ENCODE peak calls at places on chromosomes 16 and 17, in seven cellular contexts. X, N, M, S, Q, U and F are unnamed samples.

GRCh38 chr16:83273504-83274173 is 534.1 kb upstream of the HSBP1 start:
- DNase-seq in U (no peak), X (no peak), S (no peak), N (no peak), M (no peak), Q (no peak), F (no peak)

GRCh38 chr17:55743103-55743679 is 7.7 kb upstream of the PCTP start:
- DNase-seq in U (peak; percentile 15), Q (no peak), S (no peak), M (no peak), X (peak; percentile 71), N (no peak), F (no peak)

GRCh38 chr17:12301551-12301950 is 280.9 kb downstream of the MAP2K4 start:
- DNase-seq in M (no peak), S (no peak), U (no peak), N (no peak), Q (no peak), X (no peak), F (no peak)

GRCh38 chr17:17868637-17869522 is 32.1 kb upstream of the SREBF1 start:
- DNase-seq in S (peak; percentile 75), X (no peak), M (no peak), U (no peak), Q (no peak), N (no peak), F (no peak)

GRCh38 chr16:81602377-81602776 is 157.8 kb downstream of the CMIP start:
- DNase-seq in N (no peak), M (no peak), X (peak; percentile 27), Q (no peak), S (no peak), U (no peak), F (no peak)

GRCh38 chr17:2996938-2997670 is 66.3 kb downstream of the OR1D5 start:
- DNase-seq in N (no peak), S (no peak), U (no peak), M (no peak), Q (no peak), X (peak; percentile 19), F (no peak)

GRCh38 chr16:2775765-2776499 is 1.1 kb downstream of the ELOB start:
- DNase-seq in S (no peak), N (no peak), U (no peak), X (peak; percentile 33), Q (no peak), M (no peak), F (no peak)

GRCh38 chr17:27888945-27889344 is 4.2 kb downstream of the LYRM9 start:
- DNase-seq in N (no peak), S (peak; percentile 95), M (no peak), X (no peak), U (no peak), Q (no peak), F (no peak)

GRCh38 chr17:43860077-43860725 is 13.2 kb downstream of the CD300LG start:
- DNase-seq in S (no peak), X (peak; percentile 28), N (no peak), M (no peak), U (no peak), Q (no peak), F (no peak)

GRCh38 chr17:55265434-55266021 is 768 bp downstream of the HLF start:
- DNase-seq in X (peak; percentile 59), M (no peak), N (no peak), U (no peak), S (no peak), Q (peak; percentile 35), F (peak; percentile 41)

GRCh38 chr16:10601444-10602401 is 21.3 kb upstream of the EMP2 start:
- DNase-seq in S (no peak), U (peak; percentile 27), Q (no peak), X (peak; percentile 81), M (no peak), N (no peak), F (no peak)

GRCh38 chr17:43755389-43755875 is 3.2 kb downstream of the SOST start:
- DNase-seq in Q (peak; percentile 65), N (no peak), X (no peak), U (peak; percentile 16), S (peak; percentile 95), M (no peak), F (peak; percentile 51)

GRCh38 chr17:50177476-50177875 is 11.7 kb downstream of the SGCA start:
- DNase-seq in M (no peak), X (no peak), N (no peak), S (no peak), Q (no peak), U (no peak), F (no peak)

GRCh38 chr17:58387834-58388233 is 29.5 kb downstream of the RNF43 start:
- DNase-seq in M (no peak), Q (no peak), U (no peak), S (no peak), X (peak; percentile 50), N (no peak), F (no peak)

GRCh38 chr16:21565816-21566669 is 33.3 kb upstream of the METTL9 start:
- DNase-seq in M (peak; percentile 39), U (peak; percentile 28), Q (no peak), N (no peak), X (no peak), S (no peak), F (no peak)

GRCh38 chr17:30161601-30162000 is 45.0 kb downstream of the NSRP1 start:
- DNase-seq in M (no peak), N (no peak), Q (no peak), X (no peak), U (no peak), S (no peak), F (no peak)

DNA sequence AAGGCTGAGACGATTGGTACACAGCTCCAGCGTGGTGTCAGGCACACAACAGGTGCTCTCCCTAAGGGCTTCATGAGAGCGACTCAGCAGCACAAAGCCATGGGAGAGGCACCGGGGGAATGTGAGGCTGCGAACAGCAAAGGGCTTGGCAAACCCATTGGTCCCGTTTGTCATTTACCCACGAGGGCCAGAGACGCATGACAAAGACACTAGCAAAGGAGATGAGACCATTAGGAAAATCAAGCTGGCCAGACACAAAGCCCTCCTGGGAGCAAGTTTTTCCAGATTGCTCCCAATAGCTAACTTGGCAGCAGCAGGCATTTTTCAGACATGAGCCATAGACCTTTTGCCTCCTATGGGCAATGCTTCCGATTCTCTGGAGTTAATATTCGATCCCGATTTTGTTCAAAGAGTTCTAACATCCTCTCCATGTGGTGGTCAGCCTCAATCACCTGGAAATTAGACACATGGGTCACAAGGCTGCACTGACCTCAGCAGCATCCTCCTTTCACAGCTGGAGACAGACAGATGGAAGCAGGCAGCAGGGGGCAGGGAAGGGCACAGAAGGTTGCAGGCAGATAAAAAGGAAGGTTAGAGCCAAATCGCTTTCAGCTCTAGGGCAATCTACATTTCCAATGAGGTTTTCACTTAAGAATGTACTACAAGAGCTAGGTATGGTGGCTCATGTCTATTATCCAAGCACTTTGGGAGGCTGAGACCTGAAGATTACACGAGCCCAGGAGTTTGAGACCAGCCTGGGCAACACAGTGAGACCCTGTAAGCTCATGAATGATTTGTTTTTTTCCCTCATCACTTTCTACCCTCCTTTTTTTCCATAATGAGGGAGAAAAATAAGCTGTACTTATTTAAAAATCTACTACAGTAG is 38.1 kb downstream of the TK2 start:
- DNase-seq in X (peak; percentile 33), S (peak; percentile 85), M (no peak), U (no peak), N (no peak), Q (peak; percentile 69), F (no peak)
- TF ChIP-seq CTCF in X (no peak), S (peak; percentile 43), M (no peak), U (no peak), N (no peak), Q (no peak), F (no peak)

GRCh38 chr16:52578007-52578828 is 31.3 kb upstream of the TOX3 start:
- DNase-seq in Q (no peak), S (no peak), N (no peak), X (no peak), M (no peak), U (no peak), F (no peak)

GRCh38 chr16:52578829-52579193 is 31.9 kb upstream of the TOX3 start:
- DNase-seq in S (no peak), Q (no peak), M (no peak), X (no peak), N (no peak), U (no peak), F (no peak)

GRCh38 chr16:52580488-52580887 is 33.5 kb upstream of the TOX3 start:
- DNase-seq in U (no peak), N (no peak), X (no peak), S (no peak), Q (no peak), M (no peak), F (no peak)

GRCh38 chr16:52584354-52584840 is 37.5 kb upstream of the TOX3 start:
- DNase-seq in Q (no peak), M (no peak), U (no peak), N (no peak), S (no peak), X (no peak), F (no peak)

DNA sequence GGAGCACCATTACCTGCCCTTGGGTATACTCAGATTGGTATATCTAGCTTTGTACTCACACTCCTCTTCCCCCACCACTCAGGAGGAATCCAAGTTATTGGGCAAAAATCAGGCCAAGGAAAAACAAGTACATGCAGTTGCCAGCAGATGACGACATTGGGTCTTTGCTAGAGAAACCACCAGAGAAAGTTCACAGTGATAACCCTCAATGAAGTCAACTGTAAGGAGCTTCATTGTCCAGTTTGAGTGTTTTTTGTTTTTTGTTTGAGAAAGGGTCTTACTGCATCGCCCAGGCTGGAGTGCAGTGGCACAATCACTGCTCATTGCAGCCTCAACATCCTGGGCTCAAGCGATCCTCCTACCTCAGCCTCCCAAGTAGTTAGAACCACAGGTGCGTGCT is 34.6 kb upstream of the TOX3 start:
- DNase-seq in Q (no peak), M (no peak), U (no peak), S (peak; percentile 52), N (no peak), X (no peak), F (no peak)
- TF ChIP-seq CTCF in Q (no peak), M (peak; percentile 41), U (peak; percentile 29), S (peak; percentile 70), N (no peak), X (no peak), F (no peak)

DNA sequence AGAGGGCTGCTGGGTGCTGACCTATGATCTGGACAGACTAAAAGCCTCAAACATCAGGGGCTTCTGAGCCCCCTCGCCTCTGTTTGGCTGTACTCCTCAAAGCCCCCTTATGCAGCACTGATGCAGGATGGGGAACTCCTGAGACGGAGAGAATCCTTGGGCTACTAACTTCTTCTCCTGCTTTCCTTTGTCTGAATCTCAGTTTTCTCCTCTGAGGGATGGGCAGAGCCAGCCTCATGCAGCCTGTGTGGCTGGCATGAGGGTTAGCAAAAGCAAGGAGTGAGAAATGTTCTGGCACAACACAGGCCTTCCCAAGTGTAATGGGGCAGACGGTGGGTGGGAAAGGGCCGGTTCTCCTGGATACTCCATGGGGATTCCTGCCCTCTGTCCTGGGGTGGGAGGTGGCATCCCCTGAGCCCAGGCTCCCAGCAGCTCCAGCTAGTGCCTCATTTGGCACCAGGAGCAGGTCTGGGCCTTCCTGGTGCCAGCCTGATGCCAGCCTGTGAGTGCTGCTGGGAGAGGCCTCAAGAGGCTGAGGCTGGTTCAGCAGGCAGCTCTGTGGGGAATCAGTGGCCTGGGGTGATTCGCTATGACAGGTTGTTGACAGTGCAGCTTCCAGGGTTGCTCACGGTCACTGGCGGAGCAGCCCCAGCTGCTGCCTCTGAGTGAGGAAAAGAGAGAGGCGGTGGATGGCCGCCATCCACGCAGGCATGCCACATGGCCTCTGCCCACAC is 4.0 kb upstream of the BRD7 start:
- DNase-seq in N (no peak), Q (peak; percentile 44), M (no peak), U (no peak), X (no peak), S (no peak), F (no peak)
- TF ChIP-seq CTCF in N (no peak), Q (no peak), M (no peak), U (no peak), X (no peak), S (no peak), F (no peak)

GRCh38 chr16:63850979-63851378 is 1270.9 kb downstream of the CDH11 start:
- DNase-seq in Q (no peak), S (no peak), M (no peak), X (no peak), N (no peak), U (no peak), F (no peak)

GRCh38 chr16:63856537-63856936 is 1265.3 kb downstream of the CDH11 start:
- DNase-seq in Q (no peak), N (no peak), M (no peak), X (no peak), U (no peak), S (no peak), F (no peak)
- TF ChIP-seq CTCF in Q (no peak), N (no peak), M (no peak), X (no peak), U (no peak), S (no peak), F (no peak)